ENCODE peak calls at places on chromosome 22, in four cellular contexts. I is kidney epithelial cell, Y is Peyer's patch, N is neural progenitor cell. E is an unnamed sample.

GRCh38 chr22:20758688-20759087 is 15.2 kb upstream of the SERPIND1 start:
- DNase-seq in I (no peak), Y (no peak), N (peak), E (no peak)

GRCh38 chr22:17706451-17706900 is 67.8 kb downstream of the BID start:
- DNase-seq in Y (no peak), I (peak), N (no peak), E (peak)

GRCh38 chr22:46799626-46800025 is 37.2 kb downstream of the TBC1D22A start:
- DNase-seq in Y (no peak), I (no peak), N (no peak), E (no peak)

GRCh38 chr22:19693981-19694670 is 20.2 kb upstream of the SEPTIN5 start:
- DNase-seq in Y (no peak), I (no peak), N (no peak), E (no peak)

GRCh38 chr22:17580461-17581031 is 17.2 kb downstream of the SLC25A18 start:
- DNase-seq in N (peak), I (no peak), Y (no peak), E (no peak)

GRCh38 chr22:46051646-46052045 is 74.7 kb upstream of the WNT7B start:
- DNase-seq in Y (no peak), N (no peak), I (no peak), E (no peak)

GRCh38 chr22:20216863-20217499 is 51.1 kb downstream of the RTN4R start:
- DNase-seq in Y (no peak), I (no peak), N (no peak), E (no peak)

GRCh38 chr22:28175730-28176492 is 256.9 kb upstream of the PITPNB start:
- DNase-seq in I (no peak), Y (no peak), N (no peak), E (no peak)

GRCh38 chr22:44623771-44624510 is 78.1 kb upstream of the PRR5 start:
- DNase-seq in N (peak), I (no peak), Y (no peak), E (no peak)

GRCh38 chr22:22787805-22788459 is 99.7 kb upstream of the IGLL5 start:
- DNase-seq in Y (peak), I (no peak), N (peak), E (no peak)

GRCh38 chr22:47006433-47006832 is 244.0 kb downstream of the TBC1D22A start:
- DNase-seq in I (no peak), Y (no peak), N (peak), E (no peak)

GRCh38 chr22:34111210-34111824 is 191.0 kb upstream of the LARGE1 start:
- DNase-seq in Y (peak), I (no peak), N (peak), E (no peak)

GRCh38 chr22:30252411-30253204 is 6.0 kb upstream of the LIF start:
- DNase-seq in Y (no peak), I (no peak), N (no peak), E (no peak)

GRCh38 chr22:29702931-29703594 is 16.7 kb upstream of the CABP7 start:
- DNase-seq in I (no peak), Y (no peak), N (peak), E (no peak)

GRCh38 chr22:21904250-21904789 is 36.9 kb upstream of the MAPK1 start:
- DNase-seq in I (no peak), N (no peak), Y (no peak), E (no peak)

GRCh38 chr22:44444341-44445306 is 53.4 kb downstream of the RTL6 start:
- DNase-seq in Y (no peak), I (no peak), N (peak), E (no peak)

GRCh38 chr22:46931414-46931813 is 169.0 kb downstream of the TBC1D22A start:
- DNase-seq in Y (no peak), N (no peak), I (no peak), E (no peak)

DNA sequence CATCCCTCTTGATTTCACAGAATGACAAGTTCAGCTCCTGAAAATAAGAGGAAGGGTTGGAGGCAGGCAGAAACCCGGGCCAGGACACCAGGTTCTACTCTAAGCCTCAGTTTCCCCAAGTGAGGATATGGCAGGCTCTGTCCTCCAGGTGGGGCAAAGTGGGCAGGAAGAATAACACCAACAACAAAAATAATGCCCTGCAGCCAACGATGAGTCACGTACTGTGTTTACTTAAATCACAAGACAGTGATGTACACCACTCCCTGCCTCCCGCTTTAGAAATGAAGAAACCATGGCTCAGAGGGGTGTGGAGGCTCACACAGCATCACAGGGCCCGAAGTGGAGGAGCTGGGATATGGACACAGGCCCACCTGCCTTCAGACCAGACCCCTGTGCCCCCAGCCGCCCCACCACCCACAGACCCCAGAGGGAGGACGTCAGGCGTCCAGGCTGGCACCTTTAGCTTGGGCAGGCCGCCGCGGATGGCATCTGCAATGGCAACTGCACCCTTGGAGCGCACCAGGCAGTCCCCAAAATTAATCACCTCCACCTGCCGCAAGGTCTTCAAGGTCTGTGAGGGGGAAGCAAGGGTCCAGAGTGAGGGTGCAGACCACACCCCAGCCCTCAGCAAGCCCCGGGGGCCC is 15.6 kb upstream of the CHADL start:
- DNase-seq in N (no peak), I (peak), Y (no peak), E (peak)
- TF ChIP-seq CTCF in N (no peak), I (no peak), Y (no peak), E (peak)

GRCh38 chr22:42270512-42271190 is at the start of gene TCF20:
- DNase-seq in I (no peak), Y (peak), N (peak), E (peak)

GRCh38 chr22:42271191-42271813 is 849 bp upstream of the TCF20 start:
- DNase-seq in N (no peak), Y (no peak), I (no peak), E (no peak)

GRCh38 chr22:42273855-42274451 is 3.5 kb upstream of the TCF20 start:
- DNase-seq in N (peak), Y (no peak), I (no peak), E (no peak)

GRCh38 chr22:42271906-42272305 is 1.5 kb upstream of the TCF20 start:
- DNase-seq in Y (no peak), N (no peak), I (no peak), E (no peak)

DNA sequence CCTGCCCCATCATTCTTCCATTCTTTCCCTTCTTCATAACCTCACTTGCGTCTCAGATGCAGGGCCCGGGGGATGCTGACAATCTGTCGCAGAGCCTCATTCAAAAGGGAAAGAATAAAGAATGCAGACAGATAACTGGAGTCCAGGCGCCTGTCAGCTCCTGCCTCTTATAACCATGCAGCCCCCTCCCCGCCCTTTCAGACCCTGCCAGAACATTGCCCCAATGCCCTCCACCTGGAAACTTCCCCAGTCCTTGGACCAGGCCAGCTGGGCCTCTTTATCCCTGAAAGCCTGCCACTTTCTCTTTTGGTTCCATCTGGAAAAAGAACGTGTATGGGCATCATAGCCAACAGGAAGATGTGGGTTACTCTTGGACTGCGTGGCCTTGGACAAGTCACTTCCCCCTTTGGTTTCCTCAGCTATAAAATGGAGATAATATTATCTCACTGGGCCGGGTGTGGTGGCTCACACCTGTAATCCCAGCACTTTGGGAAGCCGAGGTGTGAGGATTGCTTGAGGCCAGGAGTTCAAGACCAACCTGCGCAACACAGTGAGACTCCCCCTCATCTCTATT is 2.1 kb upstream of the TCF20 start:
- DNase-seq in I (no peak), N (no peak), Y (no peak), E (no peak)
- H3K4me3 ChIP-seq in I (no peak), N (no peak), Y (no peak), E (no peak)

GRCh38 chr22:32828150-32828549 is 26.6 kb downstream of the TIMP3 start:
- DNase-seq in Y (no peak), I (no peak), N (no peak), E (no peak)
- TF ChIP-seq CTCF in Y (no peak), I (no peak), N (no peak), E (no peak)

GRCh38 chr22:49418341-49418894 is 409.3 kb downstream of the BRD1 start:
- DNase-seq in I (no peak), Y (no peak), N (no peak), E (no peak)

GRCh38 chr22:49418943-49419342 is 408.7 kb downstream of the BRD1 start:
- DNase-seq in Y (no peak), I (no peak), N (no peak), E (no peak)

GRCh38 chr22:49419661-49420060 is 408.0 kb downstream of the BRD1 start:
- DNase-seq in N (no peak), I (no peak), Y (no peak), E (no peak)

GRCh38 chr22:49422668-49423067 is 405.0 kb downstream of the BRD1 start:
- DNase-seq in N (no peak), I (no peak), Y (no peak), E (no peak)

GRCh38 chr22:49420651-49421050 is 407.0 kb downstream of the BRD1 start:
- DNase-seq in Y (no peak), I (no peak), N (no peak), E (no peak)
- H3K4me3 ChIP-seq in Y (no peak), I (no peak), N (no peak), E (no peak)

DNA sequence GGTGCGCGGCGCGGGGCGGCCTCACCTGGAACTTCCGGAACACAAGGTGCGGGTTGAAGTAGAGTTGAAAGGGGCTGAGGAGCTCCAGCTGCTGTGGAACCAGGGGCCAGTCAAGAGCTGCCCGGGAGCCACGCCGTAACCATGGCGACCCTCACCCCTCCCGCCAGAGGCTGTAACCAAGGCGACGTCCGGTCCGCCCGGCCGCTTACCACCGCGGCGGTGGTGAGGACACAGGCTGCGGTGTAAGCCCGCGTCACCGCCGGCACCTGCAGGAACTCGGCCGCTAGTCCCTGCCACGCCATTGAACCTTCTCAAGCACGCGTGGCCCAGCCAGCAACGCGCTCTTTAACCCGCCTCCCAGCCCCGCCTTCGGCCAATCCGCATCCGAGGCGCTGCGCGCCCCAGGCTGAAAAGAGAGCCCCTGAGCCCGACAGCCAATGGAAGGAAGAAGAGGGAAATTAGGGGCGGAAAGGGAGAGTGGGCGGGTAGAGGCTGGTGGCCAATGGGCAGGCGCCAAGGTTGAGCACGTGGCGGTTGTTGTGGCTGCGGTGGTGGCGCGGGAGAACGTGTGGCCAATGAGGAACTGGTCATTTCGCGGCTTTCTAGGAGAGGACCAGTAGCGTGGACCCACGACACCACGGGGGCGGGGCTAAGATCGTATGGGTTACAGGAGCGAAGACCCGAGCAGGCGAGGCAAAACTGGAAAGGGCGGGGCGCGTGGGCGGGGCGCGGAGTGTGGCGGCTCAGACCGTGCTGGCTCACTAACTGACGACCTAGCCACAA is at the start of gene DERL3:
- DNase-seq in N (peak), Y (peak), I (peak), E (peak)
- TF ChIP-seq CTCF in N (no peak), Y (no peak), I (no peak), E (no peak)

GRCh38 chr22:35971418-35972119 is 57.1 kb downstream of the RBFOX2 start:
- DNase-seq in Y (no peak), I (peak), N (no peak), E (peak)
- H3K4me3 ChIP-seq in Y (no peak), I (no peak), N (no peak), E (no peak)